ENCODE peak calls at places on chromosomes 16 and 17, in four cellular contexts. One of them, this sample, is unnamed.
A peak's percentile ranks its signal among the peaks of the same experiment; 100 is the strongest.

GRCh38 chr17:50337956-50338355 is 8.0 kb upstream of the XYLT2 start:
- DNase-seq in ovary: peak; percentile 1
- DNase-seq in mesenchymal stem cell: no peak
- DNase-seq in prostate gland: no peak
- DNase-seq in this sample: no peak

GRCh38 chr17:77821114-77821513 is 137.4 kb upstream of the TNRC6C start:
- DNase-seq in ovary: no peak
- DNase-seq in mesenchymal stem cell: no peak
- DNase-seq in prostate gland: no peak
- DNase-seq in this sample: no peak

GRCh38 chr17:32249475-32249874 is 16.2 kb upstream of the RHBDL3 start:
- DNase-seq in ovary: no peak
- DNase-seq in mesenchymal stem cell: no peak
- DNase-seq in prostate gland: no peak
- DNase-seq in this sample: no peak

GRCh38 chr17:77394540-77395295 is 253.9 kb downstream of the SEC14L1 start:
- DNase-seq in ovary: no peak
- DNase-seq in mesenchymal stem cell: no peak
- DNase-seq in prostate gland: peak; percentile 74
- DNase-seq in this sample: peak; percentile 78

GRCh38 chr16:23509763-23510153 is 536 bp downstream of the GGA2 start:
- DNase-seq in ovary: peak; percentile 47
- DNase-seq in mesenchymal stem cell: peak; percentile 68
- DNase-seq in prostate gland: no peak
- DNase-seq in this sample: no peak

GRCh38 chr17:55598495-55598894 is 87.2 kb upstream of the SMIM36 start:
- DNase-seq in ovary: no peak
- DNase-seq in mesenchymal stem cell: no peak
- DNase-seq in prostate gland: no peak
- DNase-seq in this sample: no peak

GRCh38 chr16:88700636-88701482 is 5.3 kb downstream of the RNF166 start:
- DNase-seq in ovary: peak; percentile 74
- DNase-seq in mesenchymal stem cell: peak; percentile 93
- DNase-seq in prostate gland: peak; percentile 46
- DNase-seq in this sample: peak; percentile 91

GRCh38 chr17:6304894-6305612 is 129.9 kb downstream of the AIPL1 start:
- DNase-seq in ovary: no peak
- DNase-seq in mesenchymal stem cell: no peak
- DNase-seq in prostate gland: no peak
- DNase-seq in this sample: no peak

GRCh38 chr16:10862432-10862831 is 14.6 kb upstream of the CIITA start:
- DNase-seq in ovary: no peak
- DNase-seq in mesenchymal stem cell: no peak
- DNase-seq in prostate gland: no peak
- DNase-seq in this sample: no peak

GRCh38 chr16:72262711-72263110 is 90.8 kb upstream of the PMFBP1 start:
- DNase-seq in ovary: no peak
- DNase-seq in mesenchymal stem cell: no peak
- DNase-seq in prostate gland: no peak
- DNase-seq in this sample: no peak

GRCh38 chr16:56351481-56351880 is 73.9 kb downstream of the AMFR start:
- DNase-seq in ovary: peak; percentile 15
- DNase-seq in mesenchymal stem cell: no peak
- DNase-seq in prostate gland: no peak
- DNase-seq in this sample: no peak

GRCh38 chr16:87068316-87068715 is 248.9 kb downstream of the C16orf95 start:
- DNase-seq in ovary: no peak
- DNase-seq in mesenchymal stem cell: no peak
- DNase-seq in prostate gland: no peak
- DNase-seq in this sample: peak; percentile 67

GRCh38 chr17:33572615-33573014 is 279.5 kb upstream of the ASIC2 start:
- DNase-seq in ovary: no peak
- DNase-seq in mesenchymal stem cell: peak; percentile 14
- DNase-seq in prostate gland: no peak
- DNase-seq in this sample: no peak

GRCh38 chr16:81457326-81458133 is 12.9 kb downstream of the CMIP start:
- DNase-seq in ovary: no peak
- DNase-seq in mesenchymal stem cell: peak; percentile 83
- DNase-seq in prostate gland: no peak
- DNase-seq in this sample: peak; percentile 71

GRCh38 chr17:82324566-82325285 is 7.3 kb upstream of the CD7 start:
- DNase-seq in ovary: no peak
- DNase-seq in mesenchymal stem cell: no peak
- DNase-seq in prostate gland: no peak
- DNase-seq in this sample: no peak

DNA sequence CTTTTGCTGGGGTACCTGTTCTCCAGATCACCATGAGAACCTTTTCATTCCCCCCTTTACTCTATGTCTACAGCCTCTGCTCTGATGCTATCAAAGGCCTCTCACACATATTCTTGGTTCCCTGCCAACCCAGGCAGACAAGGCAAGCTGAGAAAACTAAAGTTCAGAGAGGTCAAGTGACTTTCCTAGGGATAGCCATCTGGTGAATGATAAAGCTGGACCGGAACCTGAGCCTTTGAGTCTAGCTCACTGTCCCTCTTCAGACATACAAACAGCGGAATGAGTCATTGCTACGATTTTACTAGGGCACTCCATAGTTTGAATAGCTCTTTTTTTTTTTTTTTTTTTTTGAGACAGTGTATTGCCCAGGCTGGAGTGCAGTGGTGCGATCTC is 73.3 kb downstream of the XYLT1 start:
- DNase-seq in ovary: no peak
- DNase-seq in mesenchymal stem cell: no peak
- DNase-seq in prostate gland: no peak
- DNase-seq in this sample: peak; percentile 61
- H3K27ac ChIP-seq in ovary: no peak overlapping the region
- H3K27ac ChIP-seq in mesenchymal stem cell: no peak overlapping the region
- H3K27ac ChIP-seq in prostate gland: peak overlapping the region; percentile 66
- H3K27ac ChIP-seq in this sample: no peak overlapping the region

GRCh38 chr17:5100832-5101231 is 10.8 kb downstream of the ZNF232 start:
- DNase-seq in ovary: no peak
- DNase-seq in mesenchymal stem cell: no peak
- DNase-seq in prostate gland: no peak
- DNase-seq in this sample: no peak
- H3K9me3 ChIP-seq in ovary: no peaks in the 10 kb centered on the region
- H3K9me3 ChIP-seq in mesenchymal stem cell: peaks cover 68% of the 10 kb centered on the region
- H3K9me3 ChIP-seq in prostate gland: no peaks in the 10 kb centered on the region
- H3K9me3 ChIP-seq in this sample: peaks cover 12% of the 10 kb centered on the region

DNA sequence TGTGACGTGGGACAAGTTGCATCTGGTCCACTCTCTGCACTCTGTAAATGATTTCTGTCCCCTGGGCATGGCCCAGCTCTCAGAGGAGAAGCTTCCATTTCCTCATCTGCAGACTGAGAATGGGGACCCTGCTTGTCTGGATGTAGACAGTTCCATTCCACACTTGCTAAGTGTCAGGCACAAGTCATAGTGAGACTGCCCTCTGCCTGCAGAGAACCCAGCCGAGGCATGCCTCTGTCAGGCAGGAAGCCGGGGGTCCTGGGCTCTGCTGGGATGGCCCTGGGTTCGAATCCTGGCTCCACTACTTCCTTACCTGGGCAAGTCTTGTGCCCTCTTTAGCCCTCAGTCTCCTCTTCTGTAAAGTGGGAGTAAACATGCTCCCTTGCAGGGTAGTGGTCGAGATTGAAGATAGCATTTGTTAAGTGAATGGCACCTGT is 4.1 kb downstream of the MAP2K3 start:
- DNase-seq in ovary: no peak
- DNase-seq in mesenchymal stem cell: peak; percentile 41
- DNase-seq in prostate gland: no peak
- DNase-seq in this sample: no peak
- H3K27ac ChIP-seq in ovary: no peak overlapping the region
- H3K27ac ChIP-seq in mesenchymal stem cell: peak overlapping the region; percentile 69
- H3K27ac ChIP-seq in prostate gland: peak overlapping the region; percentile 86
- H3K27ac ChIP-seq in this sample: peak overlapping the region; percentile 86

GRCh38 chr16:3305109-3306068 is at the start of the genes TIGD7 and ZNF75A:
- DNase-seq in ovary: peak; percentile 90
- DNase-seq in mesenchymal stem cell: peak; percentile 90
- DNase-seq in prostate gland: peak; percentile 82
- DNase-seq in this sample: peak; percentile 83

GRCh38 chr16:3306078-3306477 is 781 bp downstream of the ZNF75A start:
- DNase-seq in ovary: no peak
- DNase-seq in mesenchymal stem cell: no peak
- DNase-seq in prostate gland: no peak
- DNase-seq in this sample: no peak

GRCh38 chr16:3304370-3304769 is 860 bp downstream of the TIGD7 start:
- DNase-seq in ovary: no peak
- DNase-seq in mesenchymal stem cell: peak; percentile 51
- DNase-seq in prostate gland: no peak
- DNase-seq in this sample: no peak
- H3K9me3 ChIP-seq in ovary: peaks cover 45% of the 10 kb centered on the region
- H3K9me3 ChIP-seq in mesenchymal stem cell: peaks cover 74% of the 10 kb centered on the region
- H3K9me3 ChIP-seq in prostate gland: peaks cover 3% of the 10 kb centered on the region
- H3K9me3 ChIP-seq in this sample: peaks cover 26% of the 10 kb centered on the region

This sample was measured in SJSA1.